ENCODE peak calls at places on chromosome 6, in nine cellular contexts. U, D, R, E, J, P, N, K and S are unnamed samples.
A peak's percentile ranks its signal among the peaks of the same experiment; 100 is the strongest.

GRCh38 chr6:135014353-135014832 is 40.2 kb downstream of the HBS1L start:
- DNase-seq in U (no peak), D (no peak), R (no peak), E (no peak), J (no peak), P (no peak), N (no peak), K (no peak), S (no peak)

GRCh38 chr6:106520711-106521367 is 108.5 kb downstream of the RTN4IP1 start:
- DNase-seq in U (no peak), D (no peak), R (no peak), E (peak; percentile 69), J (no peak), P (no peak), N (no peak), K (no peak), S (no peak)

GRCh38 chr6:81766482-81767069 is 14.1 kb upstream of the TENT5A start:
- DNase-seq in U (peak; percentile 78), D (no peak), R (peak; percentile 76), E (no peak), J (no peak), P (peak; percentile 88), N (peak; percentile 97), K (no peak), S (peak; percentile 61)

GRCh38 chr6:51526922-51527321 is 560.5 kb downstream of the PKHD1 start:
- DNase-seq in U (no peak), D (no peak), R (no peak), E (no peak), J (no peak), P (no peak), N (no peak), K (no peak), S (no peak)

GRCh38 chr6:166504100-166504499 is 82.4 kb downstream of the RAMACL start:
- DNase-seq in U (no peak), D (no peak), R (no peak), E (no peak), J (no peak), P (no peak), N (no peak), K (no peak), S (no peak)

GRCh38 chr6:6866656-6867390 is 240.9 kb upstream of the RREB1 start:
- DNase-seq in U (no peak), D (no peak), R (no peak), E (no peak), J (no peak), P (no peak), N (no peak), K (no peak), S (no peak)

GRCh38 chr6:121515615-121516265 is 80.3 kb downstream of the GJA1 start:
- DNase-seq in U (no peak), D (no peak), R (no peak), E (no peak), J (no peak), P (peak; percentile 14), N (peak; percentile 57), K (no peak), S (peak; percentile 38)

GRCh38 chr6:108805611-108806181 is 42.5 kb upstream of the ARMC2 start:
- DNase-seq in U (no peak), D (no peak), R (no peak), E (no peak), J (no peak), P (no peak), N (no peak), K (no peak), S (no peak)